ENCODE peak calls at places on chromosome 3, in four cellular contexts. One of them, this sample, is unnamed.

GRCh38 chr3:181700168-181701087 is 11.3 kb upstream of the SOX2 start:
- DNase-seq in IMR-90: peak
- DNase-seq in K562: peak
- DNase-seq in SK-N-SH: peak
- DNase-seq in this sample: peak

GRCh38 chr3:45154641-45155147 is 8.5 kb upstream of the CDCP1 start:
- DNase-seq in SK-N-SH: no peak
- DNase-seq in IMR-90: peak
- DNase-seq in K562: no peak
- DNase-seq in this sample: no peak

GRCh38 chr3:46565607-46566039 is 479 bp downstream of the LRRC2 start:
- DNase-seq in K562: no peak
- DNase-seq in IMR-90: peak
- DNase-seq in SK-N-SH: peak
- DNase-seq in this sample: no peak

GRCh38 chr3:145807990-145808389 is 353.0 kb downstream of the PLOD2 start:
- DNase-seq in K562: no peak
- DNase-seq in SK-N-SH: peak
- DNase-seq in IMR-90: peak
- DNase-seq in this sample: no peak

GRCh38 chr3:88219138-88219792 is 69.5 kb downstream of the C3orf38 start:
- DNase-seq in IMR-90: peak
- DNase-seq in K562: no peak
- DNase-seq in SK-N-SH: peak
- DNase-seq in this sample: peak

GRCh38 chr3:150146891-150147761 is 176.4 kb upstream of the PFN2 start:
- DNase-seq in SK-N-SH: no peak
- DNase-seq in K562: no peak
- DNase-seq in IMR-90: peak
- DNase-seq in this sample: no peak

GRCh38 chr3:122928396-122929187 is 99.0 kb downstream of the SEMA5B start:
- DNase-seq in K562: no peak
- DNase-seq in IMR-90: no peak
- DNase-seq in SK-N-SH: no peak
- DNase-seq in this sample: no peak

GRCh38 chr3:155548194-155548593 is 196.7 kb downstream of the PLCH1 start:
- DNase-seq in SK-N-SH: no peak
- DNase-seq in IMR-90: no peak
- DNase-seq in K562: no peak
- DNase-seq in this sample: peak

GRCh38 chr3:119305271-119305670 is 11.1 kb downstream of the ARHGAP31 start:
- DNase-seq in K562: no peak
- DNase-seq in SK-N-SH: no peak
- DNase-seq in IMR-90: no peak
- DNase-seq in this sample: no peak

GRCh38 chr3:76198086-76198485 is 412.7 kb upstream of the ZNF717 start:
- DNase-seq in IMR-90: no peak
- DNase-seq in SK-N-SH: no peak
- DNase-seq in K562: no peak
- DNase-seq in this sample: no peak

GRCh38 chr3:42539871-42540714 is 37.6 kb downstream of the VIPR1 start:
- DNase-seq in K562: peak
- DNase-seq in IMR-90: no peak
- DNase-seq in SK-N-SH: peak
- DNase-seq in this sample: peak

GRCh38 chr3:136276049-136276755 is 26.1 kb downstream of the PCCB start:
- DNase-seq in SK-N-SH: no peak
- DNase-seq in K562: no peak
- DNase-seq in IMR-90: no peak
- DNase-seq in this sample: no peak

GRCh38 chr3:66404246-66404645 is 96.6 kb downstream of the LRIG1 start:
- DNase-seq in K562: no peak
- DNase-seq in IMR-90: no peak
- DNase-seq in SK-N-SH: no peak
- DNase-seq in this sample: no peak

DNA sequence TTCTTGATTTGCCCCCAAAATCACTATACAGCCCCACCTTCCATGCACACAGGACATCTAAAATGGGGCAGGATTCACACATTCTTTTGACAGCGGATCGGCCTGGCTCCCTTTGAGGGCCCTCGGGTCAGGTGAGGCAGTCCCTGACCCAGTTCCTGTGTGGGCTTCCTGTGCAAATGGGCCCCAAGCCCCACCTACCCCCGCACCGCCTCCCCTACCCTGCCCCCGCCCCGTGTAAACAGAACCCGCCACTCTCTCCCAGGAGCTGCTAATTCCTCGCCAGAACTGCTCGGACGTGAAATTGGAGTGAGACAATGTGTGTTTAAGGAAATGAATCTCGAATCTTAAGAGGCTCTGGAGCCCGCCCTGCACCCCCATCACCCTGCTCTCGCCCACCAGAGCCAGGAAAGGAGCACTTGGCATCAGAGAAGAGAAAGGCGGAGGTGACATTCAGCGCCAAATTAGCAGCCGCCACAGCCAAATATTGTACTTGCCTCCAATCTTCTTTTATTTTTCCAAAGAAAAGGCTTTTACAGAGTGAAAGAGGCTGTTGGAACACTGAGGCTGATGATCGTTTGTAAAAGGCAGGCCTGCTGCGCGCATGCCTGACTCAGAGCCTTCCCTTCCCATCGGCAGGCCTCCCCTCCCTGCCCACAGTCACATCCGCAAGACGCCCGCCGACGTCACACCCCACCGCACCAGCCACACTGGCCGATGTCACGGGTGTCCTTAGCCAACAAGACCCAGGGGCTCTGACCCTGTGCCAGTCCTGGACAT is 53.1 kb downstream of the CACNA2D2 start:
- DNase-seq in SK-N-SH: no peak
- DNase-seq in IMR-90: peak
- DNase-seq in K562: no peak
- DNase-seq in this sample: no peak
- TF ChIP-seq RCOR1 in SK-N-SH: no peak
- TF ChIP-seq RCOR1 in IMR-90: no peak
- TF ChIP-seq RCOR1 in K562: no peak
- TF ChIP-seq RCOR1 in this sample: no peak

DNA sequence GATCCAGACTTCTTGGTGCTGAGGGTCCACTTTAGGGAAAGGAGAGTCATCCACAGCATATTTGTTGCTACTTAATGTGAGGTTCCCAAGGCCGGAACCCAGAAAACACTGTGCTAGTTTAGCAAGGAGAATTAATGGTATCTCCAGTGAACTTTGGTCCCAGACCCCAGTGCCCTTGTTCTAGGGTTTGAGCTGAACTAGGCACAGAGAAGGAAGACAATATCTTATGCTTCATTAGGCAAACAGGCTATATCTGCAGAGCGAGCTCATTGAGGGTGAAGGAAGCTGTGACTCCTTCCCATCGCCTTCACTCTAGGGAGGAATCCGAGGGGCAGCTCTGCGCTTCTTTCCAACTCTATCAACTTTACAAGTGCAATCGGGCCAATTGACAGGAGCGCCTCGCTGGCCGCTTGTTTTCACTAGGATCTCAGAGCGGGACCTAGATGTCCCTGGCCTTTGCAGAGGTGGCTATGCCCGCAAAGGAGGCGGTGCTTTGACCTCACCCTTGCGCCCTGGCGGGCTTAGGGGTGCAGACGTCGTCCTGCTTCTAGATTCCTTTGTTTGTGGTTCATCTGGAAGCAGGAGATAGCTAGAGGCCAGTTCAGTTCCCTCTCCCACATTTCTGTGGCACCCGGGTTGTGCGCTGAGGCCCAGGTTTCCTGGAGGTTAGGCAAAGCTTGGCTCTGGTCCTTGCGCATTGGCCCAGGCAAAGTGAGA is 1.0 kb downstream of the PPM1L start:
- DNase-seq in SK-N-SH: peak
- DNase-seq in IMR-90: no peak
- DNase-seq in K562: no peak
- DNase-seq in this sample: no peak
- TF ChIP-seq RCOR1 in SK-N-SH: no peak
- TF ChIP-seq RCOR1 in IMR-90: no peak
- TF ChIP-seq RCOR1 in K562: no peak
- TF ChIP-seq RCOR1 in this sample: no peak

DNA sequence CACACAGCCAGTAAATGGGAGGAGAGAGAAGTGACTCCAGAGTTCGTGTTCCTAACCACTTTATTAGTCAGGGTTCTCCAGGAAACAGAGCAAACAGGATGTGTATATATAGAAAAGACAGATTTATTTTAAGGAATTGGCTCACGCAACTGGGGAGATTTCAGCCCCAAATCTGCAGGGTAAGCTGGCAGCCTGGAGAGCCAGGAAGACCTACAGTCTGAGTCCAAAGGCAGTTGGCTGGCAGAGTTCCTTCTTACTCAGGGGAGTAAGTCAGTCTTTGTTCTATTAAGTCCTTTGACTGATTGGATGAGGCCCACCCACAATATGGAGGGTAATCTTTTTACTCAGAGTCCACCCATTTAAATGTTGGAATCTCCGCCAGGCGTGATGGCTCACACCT is 118.2 kb upstream of the PROK2 start:
- DNase-seq in K562: no peak
- DNase-seq in IMR-90: no peak
- DNase-seq in SK-N-SH: no peak
- DNase-seq in this sample: no peak
- TF ChIP-seq RCOR1 in K562: no peak
- TF ChIP-seq RCOR1 in IMR-90: no peak
- TF ChIP-seq RCOR1 in SK-N-SH: no peak
- TF ChIP-seq RCOR1 in this sample: no peak

GRCh38 chr3:134342269-134342668 is 32.0 kb downstream of the AMOTL2 start:
- DNase-seq in IMR-90: no peak
- DNase-seq in SK-N-SH: no peak
- DNase-seq in K562: no peak
- DNase-seq in this sample: no peak

GRCh38 chr3:134340362-134340997 is 33.8 kb downstream of the AMOTL2 start:
- DNase-seq in IMR-90: no peak
- DNase-seq in SK-N-SH: no peak
- DNase-seq in K562: no peak
- DNase-seq in this sample: no peak

GRCh38 chr3:134338516-134339261 is 35.6 kb downstream of the AMOTL2 start:
- DNase-seq in K562: no peak
- DNase-seq in IMR-90: no peak
- DNase-seq in SK-N-SH: no peak
- DNase-seq in this sample: no peak

GRCh38 chr3:134339331-134339730 is 34.9 kb downstream of the AMOTL2 start:
- DNase-seq in K562: no peak
- DNase-seq in IMR-90: no peak
- DNase-seq in SK-N-SH: no peak
- DNase-seq in this sample: no peak

GRCh38 chr3:134341391-134341790 is 32.9 kb downstream of the AMOTL2 start:
- DNase-seq in SK-N-SH: no peak
- DNase-seq in K562: no peak
- DNase-seq in IMR-90: no peak
- DNase-seq in this sample: no peak
- TF ChIP-seq RCOR1 in SK-N-SH: no peak
- TF ChIP-seq RCOR1 in K562: no peak
- TF ChIP-seq RCOR1 in IMR-90: no peak
- TF ChIP-seq RCOR1 in this sample: no peak